ENCODE peak calls at places on chromosomes 6 and 20, in four cellular contexts. B is HepG2, I is GM12878, C is K562. T is an unnamed sample.

GRCh38 chr20:34538671-34539123 is 19.8 kb upstream of the MAP1LC3A start:
- DNase-seq in B (peak), I (no peak), C (peak), T (peak)

GRCh38 chr6:89050155-89050554 is 30.4 kb upstream of the PNRC1 start:
- DNase-seq in B (peak), I (no peak), C (no peak), T (no peak)

GRCh38 chr6:18528084-18528743 is 141.1 kb downstream of the RNF144B start:
- DNase-seq in B (no peak), I (no peak), C (no peak), T (no peak)

GRCh38 chr6:4017847-4018193 is 61.1 kb downstream of the FAM217A start:
- DNase-seq in B (peak), I (no peak), C (peak), T (peak)

GRCh38 chr6:5950448-5950847 is 56.3 kb downstream of the NRN1 start:
- DNase-seq in B (no peak), I (no peak), C (peak), T (peak)

GRCh38 chr6:157991067-157991432 is 9.4 kb downstream of the SYNJ2 start:
- DNase-seq in B (no peak), I (no peak), C (no peak), T (no peak)

GRCh38 chr20:316316-317068 is 8.9 kb upstream of the SOX12 start:
- DNase-seq in B (no peak), I (no peak), C (no peak), T (no peak)

GRCh38 chr20:23637282-23638221 is at the start of gene CST3:
- DNase-seq in B (peak), I (no peak), C (peak), T (peak)

GRCh38 chr6:159540152-159540551 is 152.9 kb downstream of the SOD2 start:
- DNase-seq in B (peak), I (no peak), C (peak), T (peak)

GRCh38 chr6:13120483-13121482 is 207.6 kb downstream of the TBC1D7 start:
- DNase-seq in B (no peak), I (no peak), C (no peak), T (no peak)

GRCh38 chr6:82841309-82841708 is 224.3 kb downstream of the UBE3D start:
- DNase-seq in B (no peak), I (no peak), C (no peak), T (no peak)

GRCh38 chr6:150025201-150025917 is at the start of gene RAET1L:
- DNase-seq in B (no peak), I (no peak), C (no peak), T (no peak)

DNA sequence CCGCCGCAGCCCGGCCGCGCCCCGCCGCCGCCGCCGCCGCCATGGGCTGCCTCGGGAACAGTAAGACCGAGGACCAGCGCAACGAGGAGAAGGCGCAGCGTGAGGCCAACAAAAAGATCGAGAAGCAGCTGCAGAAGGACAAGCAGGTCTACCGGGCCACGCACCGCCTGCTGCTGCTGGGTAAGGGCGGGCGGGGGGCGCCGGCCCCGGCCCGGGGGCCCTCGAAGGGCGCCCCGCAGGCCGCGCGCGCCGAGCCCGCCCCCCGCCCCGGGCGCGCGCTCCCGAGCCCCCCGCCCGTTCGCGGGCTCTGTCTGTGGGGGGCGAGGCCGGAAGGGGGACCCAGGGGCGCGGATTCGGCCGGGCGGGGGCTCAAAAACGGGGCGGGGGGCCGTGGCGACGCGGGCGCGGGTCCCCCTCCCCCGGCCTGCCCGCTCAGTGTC is 39.2 kb downstream of the GNAS start:
- DNase-seq in B (no peak), I (no peak), C (peak), T (peak)
- TF ChIP-seq SP1 in B (no peak), I (no peak), C (no peak), T (no peak)

GRCh38 chr20:20435453-20435852 is 67.5 kb downstream of the INSM1 start:
- DNase-seq in B (no peak), I (no peak), C (no peak), T (no peak)
- TF ChIP-seq FOXM1 in B (no peak), I (no peak), C (no peak), T (no peak)

GRCh38 chr6:170451762-170452651 is 101.1 kb downstream of the PSMB1 start:
- DNase-seq in B (no peak), I (no peak), C (no peak), T (no peak)
- TF ChIP-seq SP1 in B (no peak), I (no peak), C (no peak), T (no peak)

DNA sequence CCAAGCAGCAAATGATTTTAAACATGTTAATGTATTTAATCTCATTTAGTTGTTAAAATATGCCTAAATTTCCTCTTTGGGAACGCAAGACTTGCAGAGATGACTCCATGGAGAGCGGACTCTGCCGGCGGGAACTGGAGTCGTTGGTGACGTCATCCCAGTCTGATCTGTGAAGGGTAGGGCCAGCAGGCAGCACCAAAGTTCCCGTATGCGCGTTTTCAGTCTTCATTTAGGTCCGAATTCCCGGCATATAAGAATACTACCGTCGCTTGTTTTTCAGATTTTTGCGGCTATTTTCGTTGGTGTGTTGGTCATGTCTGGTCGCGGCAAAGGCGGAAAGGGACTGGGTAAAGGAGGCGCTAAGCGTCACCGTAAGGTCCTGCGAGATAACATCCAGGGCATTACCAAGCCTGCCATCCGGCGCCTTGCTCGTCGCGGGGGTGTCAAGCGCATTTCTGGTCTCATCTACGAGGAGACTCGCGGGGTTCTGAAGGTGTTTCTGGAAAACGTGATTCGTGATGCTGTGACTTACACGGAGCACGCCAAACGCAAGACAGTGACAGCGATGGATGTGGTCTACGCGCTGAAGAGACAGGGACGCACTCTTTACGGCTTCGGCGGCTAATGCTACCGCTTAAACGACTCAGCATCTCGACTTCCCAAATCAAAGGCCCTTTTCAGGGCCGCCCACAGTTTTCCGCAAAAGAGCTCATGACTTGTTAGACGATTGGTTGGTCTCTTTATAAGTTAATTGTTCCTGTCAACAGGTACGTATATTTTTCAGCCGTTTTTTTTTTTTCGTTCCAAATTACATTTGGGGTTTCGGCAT is 117.3 kb downstream of the HFE start:
- DNase-seq in B (peak), I (peak), C (peak), T (peak)
- TF ChIP-seq FOXM1 in B (no peak), I (peak), C (no peak), T (no peak)

DNA sequence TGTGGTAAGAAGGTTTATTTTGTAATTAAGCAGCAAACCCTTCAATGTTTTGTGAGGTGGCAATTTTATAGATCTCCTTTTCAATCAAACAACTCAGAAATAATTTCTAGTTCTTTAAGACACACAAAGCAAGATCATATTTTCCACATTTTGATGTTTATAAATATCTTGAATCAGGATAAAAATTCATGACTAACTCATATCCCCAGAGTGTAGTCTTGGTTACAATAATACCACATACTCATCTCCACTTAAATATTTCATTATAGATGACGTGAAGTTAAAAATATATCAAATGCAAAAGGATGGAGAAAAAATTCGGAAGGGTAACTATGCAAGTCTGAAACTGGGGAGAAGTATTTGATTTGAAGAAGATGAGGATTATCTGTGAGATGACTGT is 59.8 kb upstream of the HIVEP1 start:
- DNase-seq in B (no peak), I (no peak), C (no peak), T (no peak)
- TF ChIP-seq SP1 in B (no peak), I (no peak), C (no peak), T (no peak)